ENCODE peak calls at places on chromosome 2, in four cellular contexts. S, O, V and U are unnamed samples.
A peak's percentile ranks its signal among the peaks of the same experiment; 100 is the strongest.

GRCh38 chr2:39313575-39313974 is 69.8 kb upstream of the CDKL4 start:
- DNase-seq in S (no peak), O (no peak), V (peak; percentile 12), U (no peak)

GRCh38 chr2:43241558-43241957 is 15.2 kb upstream of the ZFP36L2 start:
- DNase-seq in S (no peak), O (peak; percentile 44), V (no peak), U (no peak)

GRCh38 chr2:217327981-217328760 is 468.3 kb upstream of the TNP1 start:
- DNase-seq in S (no peak), O (no peak), V (no peak), U (no peak)

GRCh38 chr2:100043891-100044255 is 98.5 kb downstream of the AFF3 start:
- DNase-seq in S (no peak), O (no peak), V (no peak), U (no peak)

GRCh38 chr2:95062716-95063400 is 37.4 kb downstream of the MAL start:
- DNase-seq in S (no peak), O (no peak), V (no peak), U (no peak)

GRCh38 chr2:232577841-232578240 is 27.4 kb downstream of the EIF4E2 start:
- DNase-seq in S (no peak), O (no peak), V (no peak), U (no peak)

GRCh38 chr2:168002021-168002553 is 245.3 kb downstream of the STK39 start:
- DNase-seq in S (no peak), O (no peak), V (peak; percentile 8), U (no peak)

GRCh38 chr2:226093364-226093763 is 693.9 kb downstream of the NYAP2 start:
- DNase-seq in S (no peak), O (no peak), V (no peak), U (no peak)

GRCh38 chr2:219627105-219628100 is at the start of gene SLC4A3:
- DNase-seq in S (no peak), O (no peak), V (no peak), U (peak; percentile 75)

GRCh38 chr2:133532919-133533318 is 35.3 kb downstream of the NCKAP5 start:
- DNase-seq in S (no peak), O (no peak), V (no peak), U (no peak)

GRCh38 chr2:33059452-33060156 is 112.9 kb downstream of the LTBP1 start:
- DNase-seq in S (no peak), O (no peak), V (no peak), U (no peak)

GRCh38 chr2:29022455-29023128 is 41.5 kb downstream of the TOGARAM2 start:
- DNase-seq in S (no peak), O (no peak), V (no peak), U (no peak)